ENCODE peak calls at places on chromosomes 12 and 14, in nine cellular contexts. M, J, X, T, R, O, Z, G and D are unnamed samples.

GRCh38 chr12:779745-780734 is 27.7 kb downstream of the WNK1 start:
- DNase-seq in M (no peak), J (peak), X (no peak), T (no peak), R (no peak), O (peak), Z (no peak), G (peak), D (peak)

GRCh38 chr14:99270491-99271287 is 1.3 kb downstream of the BCL11B start:
- DNase-seq in M (peak), J (peak), X (peak), T (peak), R (no peak), O (peak), Z (no peak), G (no peak), D (peak)

GRCh38 chr14:22545842-22546721 is 42.9 kb downstream of the DAD1 start:
- DNase-seq in M (no peak), J (no peak), X (peak), T (no peak), R (no peak), O (peak), Z (no peak), G (peak), D (no peak)

GRCh38 chr14:71245659-71246361 is 338.6 kb downstream of the PCNX1 start:
- DNase-seq in M (peak), J (no peak), X (no peak), T (no peak), R (no peak), O (no peak), Z (no peak), G (no peak), D (no peak)

GRCh38 chr12:58393152-58393551 is 451.8 kb downstream of the ATP23 start:
- DNase-seq in M (no peak), J (peak), X (no peak), T (no peak), R (no peak), O (no peak), Z (no peak), G (peak), D (no peak)

GRCh38 chr12:96293093-96293492 is 98.9 kb downstream of the ELK3 start:
- DNase-seq in M (no peak), J (no peak), X (no peak), T (no peak), R (no peak), O (no peak), Z (no peak), G (no peak), D (no peak)

GRCh38 chr12:53049582-53050318 is at the start of gene TNS2:
- DNase-seq in M (no peak), J (no peak), X (no peak), T (peak), R (no peak), O (peak), Z (no peak), G (peak), D (no peak)

GRCh38 chr12:68113644-68114043 is 45.9 kb downstream of the IFNG start:
- DNase-seq in M (peak), J (no peak), X (peak), T (peak), R (no peak), O (peak), Z (no peak), G (no peak), D (peak)

GRCh38 chr12:118193958-118194357 is 58.0 kb downstream of the PEBP1 start:
- DNase-seq in M (no peak), J (no peak), X (no peak), T (no peak), R (no peak), O (no peak), Z (no peak), G (no peak), D (no peak)

GRCh38 chr12:124767075-124767821 is 96.4 kb downstream of the SCARB1 start:
- DNase-seq in M (peak), J (peak), X (peak), T (peak), R (peak), O (peak), Z (peak), G (peak), D (peak)